ENCODE peak calls at places on chromosomes 11 and 22, in nine cellular contexts. H is NCI-H1417, G is amniotic stem cell, T is WTC11, V is astrocyte of the spinal cord, J is NCI-H1105 treated with DMSO at 0.1 percent for 48 hours, I is T-helper 1 cell, X is right cardiac atrium, Y is HEK293T. E is an unnamed sample.

GRCh38 chr11:35056391-35057093 is 82.4 kb upstream of the CD44 start:
- DNase-seq in H (no peak), G (no peak), T (no peak), V (no peak), J (no peak), I (no peak), X (no peak), Y (no peak), E (peak; percentile 66)

GRCh38 chr11:3341298-3341697 is 37.6 kb downstream of the ZNF195 start:
- DNase-seq in H (peak; percentile 12), G (no peak), T (peak; percentile 81), V (peak; percentile 19), J (peak; percentile 27), I (peak; percentile 66), X (no peak), Y (peak; percentile 60), E (peak; percentile 24)

GRCh38 chr11:2825261-2825885 is 60.2 kb downstream of the CDKN1C start:
- DNase-seq in H (no peak), G (no peak), T (no peak), V (peak; percentile 69), J (no peak), I (no peak), X (peak; percentile 94), Y (no peak), E (peak; percentile 18)

GRCh38 chr22:43090130-43090789 is 1.1 kb upstream of the TTLL1 start:
- DNase-seq in H (peak; percentile 80), G (no peak), T (no peak), V (peak; percentile 87), J (peak; percentile 57), I (peak; percentile 13), X (no peak), Y (peak; percentile 69), E (peak; percentile 67)

GRCh38 chr22:44445731-44446130 is 52.3 kb downstream of the RTL6 start:
- DNase-seq in H (no peak), G (no peak), T (no peak), V (no peak), J (no peak), I (no peak), X (no peak), Y (no peak), E (no peak)

GRCh38 chr11:124724854-124725718 is 14.7 kb upstream of the NRGN start:
- DNase-seq in H (peak; percentile 61), G (no peak), T (no peak), V (no peak), J (no peak), I (no peak), X (peak; percentile 78), Y (no peak), E (no peak)

GRCh38 chr11:77471520-77472234 is 2.2 kb downstream of the PAK1 start:
- DNase-seq in H (peak; percentile 73), G (no peak), T (peak; percentile 30), V (no peak), J (peak; percentile 38), I (peak; percentile 2), X (no peak), Y (peak; percentile 34), E (no peak)

GRCh38 chr11:574632-575323 is 1.5 kb upstream of the PHRF1 start:
- DNase-seq in H (peak; percentile 66), G (no peak), T (no peak), V (no peak), J (no peak), I (no peak), X (peak; percentile 66), Y (no peak), E (no peak)

GRCh38 chr11:102564110-102564509 is 33.6 kb upstream of the MMP7 start:
- DNase-seq in H (no peak), G (no peak), T (no peak), V (peak; percentile 84), J (no peak), I (no peak), X (no peak), Y (no peak), E (peak; percentile 92)

GRCh38 chr11:104134760-104135159 is 29.2 kb downstream of the PDGFD start:
- DNase-seq in H (no peak), G (no peak), T (no peak), V (peak; percentile 33), J (no peak), I (no peak), X (no peak), Y (no peak), E (no peak)

GRCh38 chr11:122007611-122008071 is 108.4 kb downstream of the BLID start:
- DNase-seq in H (no peak), G (no peak), T (no peak), V (peak; percentile 54), J (peak; percentile 28), I (no peak), X (peak; percentile 67), Y (no peak), E (no peak)

GRCh38 chr11:99066609-99067008 is 45.9 kb downstream of the CNTN5 start:
- DNase-seq in H (peak; percentile 74), G (no peak), T (no peak), V (no peak), J (no peak), I (no peak), X (no peak), Y (no peak), E (no peak)

GRCh38 chr22:32880906-32881596 is 79.5 kb downstream of the TIMP3 start:
- DNase-seq in H (peak; percentile 67), G (no peak), T (no peak), V (peak; percentile 31), J (peak; percentile 38), I (no peak), X (peak; percentile 97), Y (peak; percentile 53), E (no peak)

GRCh38 chr11:66371627-66372415 is at the start of gene SLC29A2:
- DNase-seq in H (peak; percentile 95), G (no peak), T (peak; percentile 98), V (no peak), J (peak; percentile 90), I (peak; percentile 66), X (peak; percentile 90), Y (peak; percentile 85), E (peak; percentile 64)

GRCh38 chr22:45472426-45472825 is 30.3 kb upstream of the FBLN1 start:
- DNase-seq in H (no peak), G (no peak), T (no peak), V (no peak), J (no peak), I (no peak), X (no peak), Y (no peak), E (no peak)

GRCh38 chr11:72475359-72475758 is 41.0 kb upstream of the CLPB start:
- DNase-seq in H (no peak), G (no peak), T (no peak), V (no peak), J (no peak), I (no peak), X (no peak), Y (no peak), E (no peak)

GRCh38 chr22:37162221-37163095 is 12.7 kb upstream of the IL2RB start:
- DNase-seq in H (no peak), G (no peak), T (no peak), V (peak; percentile 26), J (no peak), I (peak; percentile 55), X (peak; percentile 21), Y (no peak), E (no peak)

GRCh38 chr11:126138636-126139540 is 72.6 kb downstream of the RPUSD4 start:
- DNase-seq in H (no peak), G (no peak), T (no peak), V (no peak), J (no peak), I (no peak), X (peak; percentile 59), Y (no peak), E (no peak)

GRCh38 chr11:118531597-118532084 is 649 bp downstream of the TMEM25 start:
- DNase-seq in H (no peak), G (no peak), T (no peak), V (no peak), J (peak; percentile 61), I (no peak), X (no peak), Y (peak; percentile 49), E (peak; percentile 22)

GRCh38 chr11:32615422-32615821 is 31.8 kb downstream of the EIF3M start:
- DNase-seq in H (no peak), G (no peak), T (no peak), V (no peak), J (no peak), I (no peak), X (no peak), Y (no peak), E (no peak)

GRCh38 chr22:24975125-24975640 is 22.7 kb downstream of the KIAA1671 start:
- DNase-seq in H (no peak), G (no peak), T (no peak), V (no peak), J (no peak), I (no peak), X (no peak), Y (no peak), E (no peak)

GRCh38 chr11:34988294-34989255 is 72.2 kb downstream of the PDHX start:
- DNase-seq in H (no peak), G (no peak), T (no peak), V (peak; percentile 79), J (no peak), I (no peak), X (no peak), Y (no peak), E (no peak)

GRCh38 chr11:17915500-17916143 is 97.2 kb downstream of the SERGEF start:
- DNase-seq in H (peak; percentile 30), G (no peak), T (no peak), V (no peak), J (no peak), I (no peak), X (no peak), Y (no peak), E (no peak)

GRCh38 chr11:93603671-93604070 is 57.8 kb upstream of the CEP295 start:
- DNase-seq in H (peak; percentile 26), G (no peak), T (no peak), V (no peak), J (no peak), I (no peak), X (no peak), Y (no peak), E (no peak)

GRCh38 chr11:8318536-8318935 is 54.9 kb upstream of the LMO1 start:
- DNase-seq in H (peak; percentile 27), G (no peak), T (peak; percentile 81), V (no peak), J (peak; percentile 43), I (no peak), X (no peak), Y (peak; percentile 52), E (no peak)

GRCh38 chr11:61460986-61461385 is 31.1 kb downstream of the SDHAF2 start:
- DNase-seq in H (no peak), G (no peak), T (no peak), V (no peak), J (no peak), I (no peak), X (no peak), Y (no peak), E (no peak)